ENCODE peak calls at places on chromosomes 6 and 20, in four cellular contexts. E is nephron progenitor cell; B is Daoy; X is stimulated activated CD4-positive, alpha-beta T cell treated with anti-CD3 and anti-CD28 coated beads, TNF-alpha, amount 100 ng/mL, for 1 hour. F is an unnamed sample.

GRCh38 chr6:112029045-112029822 is 24.7 kb upstream of the CCN6 start:
- DNase-seq in E (peak), B (peak), X (peak), F (peak)

GRCh38 chr6:34352305-34352937 is 40.0 kb downstream of the NUDT3 start:
- DNase-seq in E (no peak), B (no peak), X (no peak), F (no peak)

GRCh38 chr6:151675746-151676459 is 131.6 kb upstream of the ESR1 start:
- DNase-seq in E (peak), B (peak), X (peak), F (peak)

GRCh38 chr6:108621117-108621516 is 60.4 kb downstream of the FOXO3 start:
- DNase-seq in E (no peak), B (peak), X (no peak), F (peak)

GRCh38 chr6:90078513-90079289 is 184.4 kb downstream of the GJA10 start:
- DNase-seq in E (no peak), B (peak), X (peak), F (peak)

GRCh38 chr20:2693286-2693995 is 861 bp downstream of the EBF4 start:
- DNase-seq in E (peak), B (peak), X (peak), F (no peak)

GRCh38 chr6:165042912-165043311 is 266.5 kb downstream of the C6orf118 start:
- DNase-seq in E (no peak), B (no peak), X (no peak), F (peak)

GRCh38 chr6:12595161-12595792 is 121.3 kb upstream of the PHACTR1 start:
- DNase-seq in E (no peak), B (no peak), X (no peak), F (no peak)

GRCh38 chr6:35248300-35248699 is 11.2 kb upstream of the ZNF76 start:
- DNase-seq in E (no peak), B (no peak), X (no peak), F (no peak)

GRCh38 chr6:2412731-2413130 is 167.3 kb upstream of the GMDS start:
- DNase-seq in E (no peak), B (peak), X (no peak), F (no peak)

GRCh38 chr6:151539506-151540268 is 45.9 kb downstream of the CCDC170 start:
- DNase-seq in E (no peak), B (no peak), X (no peak), F (no peak)

GRCh38 chr6:36727491-36728021 is 29.9 kb downstream of the RAB44 start:
- DNase-seq in E (no peak), B (peak), X (no peak), F (peak)

GRCh38 chr6:170505306-170505705 is 47.8 kb downstream of the PSMB1 start:
- DNase-seq in E (no peak), B (no peak), X (no peak), F (no peak)

GRCh38 chr6:157921685-157922367 is 59.8 kb upstream of the SYNJ2 start:
- DNase-seq in E (no peak), B (no peak), X (no peak), F (no peak)

GRCh38 chr6:75735491-75736186 is 13.4 kb upstream of the MYO6 start:
- DNase-seq in E (no peak), B (no peak), X (no peak), F (no peak)

GRCh38 chr6:87196275-87196842 is 41.0 kb downstream of the ZNF292 start:
- DNase-seq in E (no peak), B (no peak), X (no peak), F (no peak)

GRCh38 chr6:13813621-13814175 is 659 bp downstream of the MCUR1 start:
- DNase-seq in E (no peak), B (peak), X (peak), F (peak)

GRCh38 chr6:43733471-43734293 is 36.3 kb upstream of the VEGFA start:
- DNase-seq in E (no peak), B (no peak), X (no peak), F (peak)

GRCh38 chr20:12592756-12593155 is 416.0 kb upstream of the SPTLC3 start:
- DNase-seq in E (no peak), B (no peak), X (no peak), F (peak)

GRCh38 chr20:12570371-12570770 is 438.4 kb upstream of the SPTLC3 start:
- DNase-seq in E (peak), B (peak), X (no peak), F (peak)

GRCh38 chr20:24667689-24668383 is 198.4 kb downstream of the SYNDIG1 start:
- DNase-seq in E (no peak), B (no peak), X (no peak), F (peak)

GRCh38 chr6:20873425-20874190 is 339.4 kb downstream of the CDKAL1 start:
- DNase-seq in E (no peak), B (peak), X (no peak), F (no peak)

GRCh38 chr6:43878823-43879495 is 108.9 kb downstream of the VEGFA start:
- DNase-seq in E (no peak), B (no peak), X (no peak), F (no peak)

GRCh38 chr6:22362361-22362760 is 65.5 kb upstream of the PRL start:
- DNase-seq in E (no peak), B (no peak), X (no peak), F (no peak)

GRCh38 chr6:63447134-63447533 is 125.1 kb upstream of the LOC128125822 start:
- DNase-seq in E (no peak), B (no peak), X (no peak), F (no peak)